ENCODE peak calls at places on chromosomes 16 and 17, in seven cellular contexts. One of them, this sample, is unnamed.

GRCh38 chr17:74337834-74338500 is 11.9 kb downstream of the KIF19 start:
- DNase-seq in ascending aorta: no peak
- DNase-seq in AG09309: no peak
- DNase-seq in lung: no peak
- DNase-seq in stomach: no peak
- DNase-seq in WTC11: no peak
- DNase-seq in cardiac muscle cell: no peak
- DNase-seq in this sample: no peak

GRCh38 chr17:52048503-52048902 is 110.0 kb downstream of the CA10 start:
- DNase-seq in ascending aorta: no peak
- DNase-seq in AG09309: no peak
- DNase-seq in lung: no peak
- DNase-seq in stomach: no peak
- DNase-seq in WTC11: no peak
- DNase-seq in cardiac muscle cell: no peak
- DNase-seq in this sample: no peak

GRCh38 chr17:2421315-2422147 is 20.7 kb upstream of the MNT start:
- DNase-seq in ascending aorta: no peak
- DNase-seq in AG09309: no peak
- DNase-seq in lung: no peak
- DNase-seq in stomach: no peak
- DNase-seq in WTC11: peak; percentile 41
- DNase-seq in cardiac muscle cell: no peak
- DNase-seq in this sample: no peak

GRCh38 chr16:79509221-79509631 is 91.3 kb downstream of the MAF start:
- DNase-seq in ascending aorta: peak; percentile 68
- DNase-seq in AG09309: no peak
- DNase-seq in lung: no peak
- DNase-seq in stomach: peak; percentile 86
- DNase-seq in WTC11: no peak
- DNase-seq in cardiac muscle cell: no peak
- DNase-seq in this sample: no peak

GRCh38 chr16:67942200-67942509 is 1.8 kb downstream of the LCAT start:
- DNase-seq in ascending aorta: no peak
- DNase-seq in AG09309: no peak
- DNase-seq in lung: no peak
- DNase-seq in stomach: no peak
- DNase-seq in WTC11: peak; percentile 78
- DNase-seq in cardiac muscle cell: peak; percentile 40
- DNase-seq in this sample: peak; percentile 59

GRCh38 chr16:10240854-10241613 is 58.8 kb upstream of the GRIN2A start:
- DNase-seq in ascending aorta: no peak
- DNase-seq in AG09309: no peak
- DNase-seq in lung: no peak
- DNase-seq in stomach: no peak
- DNase-seq in WTC11: no peak
- DNase-seq in cardiac muscle cell: no peak
- DNase-seq in this sample: no peak

GRCh38 chr17:81523139-81524062 is 4.8 kb upstream of the FSCN2 start:
- DNase-seq in ascending aorta: peak; percentile 78
- DNase-seq in AG09309: peak; percentile 45
- DNase-seq in lung: no peak
- DNase-seq in stomach: peak; percentile 74
- DNase-seq in WTC11: peak; percentile 76
- DNase-seq in cardiac muscle cell: peak; percentile 54
- DNase-seq in this sample: peak; percentile 85

GRCh38 chr17:13410214-13410613 is 191.5 kb downstream of the HS3ST3A1 start:
- DNase-seq in ascending aorta: no peak
- DNase-seq in AG09309: no peak
- DNase-seq in lung: no peak
- DNase-seq in stomach: no peak
- DNase-seq in WTC11: no peak
- DNase-seq in cardiac muscle cell: no peak
- DNase-seq in this sample: no peak

GRCh38 chr16:26454102-26454501 is 612.6 kb upstream of the C16orf82 start:
- DNase-seq in ascending aorta: no peak
- DNase-seq in AG09309: no peak
- DNase-seq in lung: no peak
- DNase-seq in stomach: no peak
- DNase-seq in WTC11: no peak
- DNase-seq in cardiac muscle cell: no peak
- DNase-seq in this sample: no peak

GRCh38 chr17:76262732-76263344 is 2.3 kb upstream of the UBALD2 start:
- DNase-seq in ascending aorta: no peak
- DNase-seq in AG09309: no peak
- DNase-seq in lung: no peak
- DNase-seq in stomach: peak; percentile 80
- DNase-seq in WTC11: no peak
- DNase-seq in cardiac muscle cell: no peak
- DNase-seq in this sample: no peak

GRCh38 chr16:56866955-56867830 is 2.2 kb downstream of the SLC12A3 start:
- DNase-seq in ascending aorta: peak; percentile 70
- DNase-seq in AG09309: peak; percentile 41
- DNase-seq in lung: no peak
- DNase-seq in stomach: peak; percentile 53
- DNase-seq in WTC11: no peak
- DNase-seq in cardiac muscle cell: peak; percentile 80
- DNase-seq in this sample: peak; percentile 41

GRCh38 chr16:82082097-82082496 is 47.0 kb downstream of the HSD17B2 start:
- DNase-seq in ascending aorta: no peak
- DNase-seq in AG09309: no peak
- DNase-seq in lung: no peak
- DNase-seq in stomach: no peak
- DNase-seq in WTC11: no peak
- DNase-seq in cardiac muscle cell: no peak
- DNase-seq in this sample: no peak

GRCh38 chr16:77531741-77532140 is 96.9 kb upstream of the ADAMTS18 start:
- DNase-seq in ascending aorta: no peak
- DNase-seq in AG09309: peak; percentile 48
- DNase-seq in lung: no peak
- DNase-seq in stomach: no peak
- DNase-seq in WTC11: no peak
- DNase-seq in cardiac muscle cell: peak; percentile 27
- DNase-seq in this sample: no peak

GRCh38 chr17:15945493-15946209 is 721 bp downstream of the ADORA2B start:
- DNase-seq in ascending aorta: no peak
- DNase-seq in AG09309: no peak
- DNase-seq in lung: no peak
- DNase-seq in stomach: no peak
- DNase-seq in WTC11: peak; percentile 31
- DNase-seq in cardiac muscle cell: peak; percentile 42
- DNase-seq in this sample: peak; percentile 36

GRCh38 chr17:40430272-40431230 is 12.7 kb upstream of the IGFBP4 start:
- DNase-seq in ascending aorta: peak; percentile 59
- DNase-seq in AG09309: no peak
- DNase-seq in lung: no peak
- DNase-seq in stomach: peak; percentile 1
- DNase-seq in WTC11: no peak
- DNase-seq in cardiac muscle cell: no peak
- DNase-seq in this sample: no peak

GRCh38 chr16:19861811-19862327 is 22.8 kb downstream of the GPRC5B start:
- DNase-seq in ascending aorta: no peak
- DNase-seq in AG09309: no peak
- DNase-seq in lung: no peak
- DNase-seq in stomach: no peak
- DNase-seq in WTC11: peak; percentile 58
- DNase-seq in cardiac muscle cell: peak; percentile 42
- DNase-seq in this sample: no peak

GRCh38 chr17:72422505-72423285 is 301.9 kb downstream of the SOX9 start:
- DNase-seq in ascending aorta: peak; percentile 73
- DNase-seq in AG09309: peak; percentile 44
- DNase-seq in lung: peak; percentile 49
- DNase-seq in stomach: peak; percentile 50
- DNase-seq in WTC11: no peak
- DNase-seq in cardiac muscle cell: peak; percentile 70
- DNase-seq in this sample: peak; percentile 47

GRCh38 chr17:38559025-38559879 is 46.5 kb downstream of the SRCIN1 start:
- DNase-seq in ascending aorta: peak; percentile 84
- DNase-seq in AG09309: no peak
- DNase-seq in lung: peak; percentile 91
- DNase-seq in stomach: peak; percentile 94
- DNase-seq in WTC11: peak; percentile 98
- DNase-seq in cardiac muscle cell: peak; percentile 87
- DNase-seq in this sample: peak; percentile 93

GRCh38 chr17:33521784-33522183 is 228.7 kb upstream of the ASIC2 start:
- DNase-seq in ascending aorta: no peak
- DNase-seq in AG09309: no peak
- DNase-seq in lung: no peak
- DNase-seq in stomach: no peak
- DNase-seq in WTC11: peak; percentile 75
- DNase-seq in cardiac muscle cell: no peak
- DNase-seq in this sample: peak; percentile 46

GRCh38 chr17:33522623-33523022 is 229.5 kb upstream of the ASIC2 start:
- DNase-seq in ascending aorta: no peak
- DNase-seq in AG09309: no peak
- DNase-seq in lung: no peak
- DNase-seq in stomach: no peak
- DNase-seq in WTC11: peak; percentile 62
- DNase-seq in cardiac muscle cell: no peak
- DNase-seq in this sample: no peak

GRCh38 chr17:33523577-33523981 is 230.5 kb upstream of the ASIC2 start:
- DNase-seq in ascending aorta: no peak
- DNase-seq in AG09309: no peak
- DNase-seq in lung: no peak
- DNase-seq in stomach: no peak
- DNase-seq in WTC11: no peak
- DNase-seq in cardiac muscle cell: peak; percentile 10
- DNase-seq in this sample: no peak

GRCh38 chr17:33519692-33520091 is 226.6 kb upstream of the ASIC2 start:
- DNase-seq in ascending aorta: no peak
- DNase-seq in AG09309: no peak
- DNase-seq in lung: no peak
- DNase-seq in stomach: no peak
- DNase-seq in WTC11: no peak
- DNase-seq in cardiac muscle cell: no peak
- DNase-seq in this sample: no peak

GRCh38 chr17:33520404-33521032 is 227.4 kb upstream of the ASIC2 start:
- DNase-seq in ascending aorta: no peak
- DNase-seq in AG09309: no peak
- DNase-seq in lung: no peak
- DNase-seq in stomach: peak; percentile 41
- DNase-seq in WTC11: peak; percentile 85
- DNase-seq in cardiac muscle cell: peak; percentile 30
- DNase-seq in this sample: peak; percentile 88
- TF ChIP-seq CTCF in ascending aorta: peak; percentile 38
- TF ChIP-seq CTCF in AG09309: no peak
- TF ChIP-seq CTCF in lung: peak; percentile 21
- TF ChIP-seq CTCF in stomach: peak; percentile 28
- TF ChIP-seq CTCF in WTC11: peak; percentile 70
- TF ChIP-seq CTCF in cardiac muscle cell: peak; percentile 76
- TF ChIP-seq CTCF in this sample: peak; percentile 81

GRCh38 chr17:48181653-48182052 is 74.1 kb downstream of the SNX11 start:
- DNase-seq in ascending aorta: no peak
- DNase-seq in AG09309: no peak
- DNase-seq in lung: no peak
- DNase-seq in stomach: no peak
- DNase-seq in WTC11: peak; percentile 44
- DNase-seq in cardiac muscle cell: peak; percentile 33
- DNase-seq in this sample: peak; percentile 30
- TF ChIP-seq CTCF in ascending aorta: no peak
- TF ChIP-seq CTCF in AG09309: peak; percentile 58
- TF ChIP-seq CTCF in lung: no peak
- TF ChIP-seq CTCF in stomach: no peak
- TF ChIP-seq CTCF in WTC11: no peak
- TF ChIP-seq CTCF in cardiac muscle cell: peak; percentile 38
- TF ChIP-seq CTCF in this sample: peak; percentile 52

GRCh38 chr17:50633683-50634082 is 998 bp upstream of the ABCC3 start:
- DNase-seq in ascending aorta: no peak
- DNase-seq in AG09309: no peak
- DNase-seq in lung: no peak
- DNase-seq in stomach: no peak
- DNase-seq in WTC11: no peak
- DNase-seq in cardiac muscle cell: no peak
- DNase-seq in this sample: no peak

GRCh38 chr17:50632637-50633036 is 2.0 kb upstream of the ABCC3 start:
- DNase-seq in ascending aorta: no peak
- DNase-seq in AG09309: no peak
- DNase-seq in lung: no peak
- DNase-seq in stomach: no peak
- DNase-seq in WTC11: no peak
- DNase-seq in cardiac muscle cell: no peak
- DNase-seq in this sample: no peak

GRCh38 chr17:50635720-50636144 is 1.1 kb downstream of the ABCC3 start:
- DNase-seq in ascending aorta: no peak
- DNase-seq in AG09309: no peak
- DNase-seq in lung: no peak
- DNase-seq in stomach: no peak
- DNase-seq in WTC11: no peak
- DNase-seq in cardiac muscle cell: no peak
- DNase-seq in this sample: no peak

GRCh38 chr17:50634915-50635719 is 436 bp downstream of the ABCC3 start:
- DNase-seq in ascending aorta: no peak
- DNase-seq in AG09309: no peak
- DNase-seq in lung: no peak
- DNase-seq in stomach: no peak
- DNase-seq in WTC11: peak; percentile 42
- DNase-seq in cardiac muscle cell: no peak
- DNase-seq in this sample: peak; percentile 48

GRCh38 chr17:50634123-50634914 is at the start of gene ABCC3:
- DNase-seq in ascending aorta: peak; percentile 78
- DNase-seq in AG09309: peak; percentile 13
- DNase-seq in lung: peak; percentile 64
- DNase-seq in stomach: peak; percentile 75
- DNase-seq in WTC11: peak; percentile 37
- DNase-seq in cardiac muscle cell: peak; percentile 63
- DNase-seq in this sample: peak; percentile 62
- TF ChIP-seq CTCF in ascending aorta: no peak
- TF ChIP-seq CTCF in AG09309: no peak
- TF ChIP-seq CTCF in lung: no peak
- TF ChIP-seq CTCF in stomach: no peak
- TF ChIP-seq CTCF in WTC11: no peak
- TF ChIP-seq CTCF in cardiac muscle cell: no peak
- TF ChIP-seq CTCF in this sample: no peak

DNA sequence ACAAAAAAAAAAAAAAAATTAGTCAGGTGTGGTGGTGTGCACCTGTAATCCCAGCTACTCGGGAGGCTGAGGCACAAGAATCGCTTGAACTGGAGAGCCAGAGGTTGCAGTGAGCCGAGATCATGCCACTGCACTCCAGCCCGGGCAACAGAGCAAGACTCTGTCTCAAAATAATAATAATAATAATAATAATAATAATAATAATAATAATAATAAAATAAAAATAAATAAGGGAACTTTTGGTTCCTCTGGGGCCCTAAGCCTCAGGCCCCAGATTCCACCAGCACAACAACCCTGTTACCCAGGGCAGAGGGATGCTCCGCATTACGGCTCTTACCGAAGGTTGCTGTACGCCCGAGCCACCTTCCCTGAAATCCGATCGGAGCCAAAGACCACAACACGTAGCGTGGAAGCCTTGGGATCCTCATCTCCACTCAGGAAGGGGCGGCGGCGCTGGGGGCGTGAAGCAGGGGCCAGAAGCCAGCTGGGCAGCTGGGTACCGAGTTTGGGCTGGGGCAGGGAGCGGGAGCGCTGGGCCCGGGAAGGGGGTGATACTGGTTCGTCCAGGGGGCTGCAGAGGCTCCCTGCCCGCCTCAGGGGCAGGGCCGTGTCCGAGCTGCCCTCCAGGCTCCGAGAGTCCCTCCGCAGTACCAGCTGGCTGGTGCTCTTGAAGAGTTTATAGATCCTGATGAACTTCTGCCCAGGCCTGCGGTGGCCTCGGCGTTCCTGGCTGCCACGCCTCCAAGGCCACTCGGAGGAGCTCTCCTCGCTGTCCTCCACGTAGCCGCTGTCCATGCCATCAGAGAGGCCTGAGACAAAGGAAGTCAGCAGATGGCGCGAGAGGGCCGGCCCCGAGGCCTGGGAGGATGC is 20.6 kb upstream of the PIK3R6 start:
- DNase-seq in ascending aorta: no peak
- DNase-seq in AG09309: no peak
- DNase-seq in lung: no peak
- DNase-seq in stomach: no peak
- DNase-seq in WTC11: peak; percentile 89
- DNase-seq in cardiac muscle cell: peak; percentile 60
- DNase-seq in this sample: peak; percentile 79
- TF ChIP-seq CTCF in ascending aorta: no peak
- TF ChIP-seq CTCF in AG09309: no peak
- TF ChIP-seq CTCF in lung: no peak
- TF ChIP-seq CTCF in stomach: no peak
- TF ChIP-seq CTCF in WTC11: no peak
- TF ChIP-seq CTCF in cardiac muscle cell: peak; percentile 58
- TF ChIP-seq CTCF in this sample: peak; percentile 41

This sample was measured in nephron progenitor cell.